ENCODE peak calls at places on chromosomes 7 and 10, in nine cellular contexts. W is OCI-LY7; V is pancreas; X is MM.1S; J is breast epithelium; T is psoas muscle; I is skeletal muscle cell; R is cardiac fibroblast; U is CD4-positive, CD25-positive, alpha-beta regulatory T cell. C is an unnamed sample.

GRCh38 chr10:74078037-74078436 is 72.6 kb downstream of the AP3M1 start:
- DNase-seq in W (peak; percentile 29), V (no peak), X (no peak), J (no peak), T (no peak), I (no peak), R (no peak), U (no peak), C (no peak)

GRCh38 chr10:33337335-33337854 is 2.9 kb upstream of the NRP1 start:
- DNase-seq in W (no peak), V (peak; percentile 50), X (no peak), J (no peak), T (no peak), I (peak; percentile 87), R (peak; percentile 92), U (no peak), C (no peak)

GRCh38 chr10:13924020-13924725 is 337.4 kb downstream of the PRPF18 start:
- DNase-seq in W (no peak), V (no peak), X (no peak), J (no peak), T (no peak), I (peak; percentile 85), R (peak; percentile 87), U (no peak), C (no peak)

GRCh38 chr7:30533886-30534285 is 29.3 kb upstream of the GGCT start:
- DNase-seq in W (no peak), V (no peak), X (no peak), J (no peak), T (no peak), I (no peak), R (no peak), U (no peak), C (no peak)

GRCh38 chr10:125742465-125742864 is 23.0 kb downstream of the EDRF1 start:
- DNase-seq in W (peak; percentile 12), V (no peak), X (no peak), J (no peak), T (no peak), I (no peak), R (peak; percentile 7), U (no peak), C (peak; percentile 8)

GRCh38 chr7:979886-980571 is 3.0 kb upstream of the CYP2W1 start:
- DNase-seq in W (peak; percentile 96), V (no peak), X (no peak), J (no peak), T (no peak), I (no peak), R (peak; percentile 18), U (no peak), C (no peak)

GRCh38 chr10:30556189-30556588 is 73.4 kb downstream of the LYZL2 start:
- DNase-seq in W (no peak), V (no peak), X (no peak), J (no peak), T (no peak), I (no peak), R (no peak), U (no peak), C (no peak)

GRCh38 chr10:58773351-58773750 is 260.7 kb downstream of the BICC1 start:
- DNase-seq in W (no peak), V (no peak), X (no peak), J (no peak), T (peak; percentile 19), I (no peak), R (peak; percentile 43), U (no peak), C (no peak)

GRCh38 chr10:30215631-30216030 is 133.4 kb downstream of the MTPAP start:
- DNase-seq in W (no peak), V (no peak), X (no peak), J (no peak), T (peak; percentile 28), I (peak; percentile 10), R (peak; percentile 53), U (no peak), C (no peak)

GRCh38 chr10:25125151-25125550 is 49.6 kb upstream of the GPR158 start:
- DNase-seq in W (no peak), V (no peak), X (no peak), J (no peak), T (no peak), I (no peak), R (no peak), U (no peak), C (no peak)

GRCh38 chr10:71396084-71396713 is 521 bp upstream of the CDH23 start:
- DNase-seq in W (no peak), V (peak; percentile 61), X (no peak), J (peak; percentile 55), T (peak; percentile 49), I (no peak), R (peak; percentile 19), U (peak; percentile 13), C (peak; percentile 56)
- H3K4me3 ChIP-seq in W (no peak overlapping the region), V (peak overlapping the region; percentile 8), X (no peak overlapping the region), J (peak overlapping the region; percentile 84), T (peak overlapping the region; percentile 63), I (no peak overlapping the region), R (no peak overlapping the region), U (no peak overlapping the region), C (peak overlapping the region; percentile 54)

GRCh38 chr7:73895626-73896025 is 34.7 kb downstream of the TMEM270 start:
- DNase-seq in W (no peak), V (no peak), X (no peak), J (no peak), T (no peak), I (no peak), R (no peak), U (no peak), C (no peak)
- H3K4me3 ChIP-seq in W (no peak overlapping the region), V (no peak overlapping the region), X (no peak overlapping the region), J (no peak overlapping the region), T (no peak overlapping the region), I (no peak overlapping the region), R (no peak overlapping the region), U (no peak overlapping the region), C (no peak overlapping the region)

GRCh38 chr7:64892666-64893269 is 10.3 kb upstream of the ZNF273 start:
- DNase-seq in W (no peak), V (no peak), X (no peak), J (no peak), T (no peak), I (no peak), R (no peak), U (no peak), C (no peak)
- H3K4me3 ChIP-seq in W (no peak overlapping the region), V (no peak overlapping the region), X (no peak overlapping the region), J (no peak overlapping the region), T (no peak overlapping the region), I (no peak overlapping the region), R (no peak overlapping the region), U (no peak overlapping the region), C (no peak overlapping the region)

GRCh38 chr10:132229834-132230556 is 43.2 kb downstream of the DPYSL4 start:
- DNase-seq in W (no peak), V (no peak), X (no peak), J (no peak), T (peak; percentile 37), I (no peak), R (no peak), U (no peak), C (no peak)
- H3K4me3 ChIP-seq in W (no peak overlapping the region), V (no peak overlapping the region), X (no peak overlapping the region), J (peak overlapping the region; percentile 65), T (peak overlapping the region; percentile 49), I (no peak overlapping the region), R (no peak overlapping the region), U (peak overlapping the region; percentile 19), C (no peak overlapping the region)

GRCh38 chr7:106128846-106129245 is 16.7 kb upstream of the SYPL1 start:
- DNase-seq in W (no peak), V (no peak), X (no peak), J (no peak), T (no peak), I (no peak), R (no peak), U (no peak), C (no peak)

GRCh38 chr7:106125417-106125816 is 13.3 kb upstream of the SYPL1 start:
- DNase-seq in W (no peak), V (no peak), X (no peak), J (no peak), T (no peak), I (no peak), R (peak; percentile 69), U (no peak), C (no peak)

GRCh38 chr7:106124176-106124575 is 12.1 kb upstream of the SYPL1 start:
- DNase-seq in W (no peak), V (no peak), X (no peak), J (no peak), T (no peak), I (no peak), R (peak; percentile 80), U (no peak), C (no peak)

GRCh38 chr7:106127984-106128780 is 16.1 kb upstream of the SYPL1 start:
- DNase-seq in W (no peak), V (no peak), X (no peak), J (no peak), T (no peak), I (no peak), R (peak; percentile 24), U (no peak), C (no peak)

DNA sequence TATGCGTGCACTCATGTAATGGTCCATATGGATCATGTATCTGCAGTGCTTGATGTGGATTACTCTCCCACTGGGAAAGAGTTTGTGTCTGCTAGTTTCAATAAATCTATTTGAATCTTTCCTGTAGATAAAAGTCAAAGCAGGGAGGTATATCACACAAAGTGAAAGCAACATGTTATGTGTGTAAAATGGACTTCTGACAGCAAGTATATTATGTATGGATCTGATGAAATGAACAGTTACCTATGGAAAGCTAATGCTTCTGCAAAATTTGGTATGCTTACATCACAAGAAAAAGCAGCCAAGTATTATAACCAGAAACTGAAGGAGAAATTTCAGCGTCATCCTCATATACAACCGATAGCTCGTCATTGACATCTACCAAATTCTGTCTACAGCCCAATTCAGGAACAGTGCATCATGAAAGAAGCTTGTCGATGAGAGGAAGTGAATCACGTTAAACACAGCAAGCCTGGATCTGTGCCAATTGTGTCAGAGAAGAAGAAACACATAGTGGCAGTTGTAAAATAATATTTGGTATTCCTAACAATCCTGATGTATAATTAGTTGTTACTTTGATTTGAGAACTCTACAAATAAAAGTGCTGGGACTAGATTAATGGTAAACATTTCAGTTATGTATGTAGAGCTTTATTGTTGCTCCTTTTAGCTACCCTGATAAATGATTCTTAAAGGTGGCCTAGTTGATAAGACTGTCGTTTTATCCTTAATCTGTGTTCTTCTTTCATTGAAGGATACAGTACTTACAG is 14.2 kb upstream of the SYPL1 start:
- DNase-seq in W (no peak), V (no peak), X (no peak), J (no peak), T (no peak), I (peak; percentile 55), R (peak; percentile 64), U (peak; percentile 54), C (peak; percentile 20)
- H3K4me3 ChIP-seq in W (no peak overlapping the region), V (no peak overlapping the region), X (no peak overlapping the region), J (no peak overlapping the region), T (peak overlapping the region; percentile 16), I (no peak overlapping the region), R (no peak overlapping the region), U (peak overlapping the region; percentile 58), C (no peak overlapping the region)

GRCh38 chr7:36116347-36117200 is 36.5 kb upstream of the EEPD1 start:
- DNase-seq in W (no peak), V (no peak), X (no peak), J (no peak), T (no peak), I (no peak), R (no peak), U (no peak), C (no peak)
- H3K4me3 ChIP-seq in W (no peak overlapping the region), V (no peak overlapping the region), X (no peak overlapping the region), J (no peak overlapping the region), T (no peak overlapping the region), I (no peak overlapping the region), R (no peak overlapping the region), U (peak overlapping the region; percentile 56), C (no peak overlapping the region)

GRCh38 chr10:122477436-122477835 is 16.1 kb downstream of the HTRA1 start:
- DNase-seq in W (no peak), V (no peak), X (no peak), J (no peak), T (no peak), I (no peak), R (no peak), U (no peak), C (no peak)
- H3K4me3 ChIP-seq in W (no peak overlapping the region), V (no peak overlapping the region), X (no peak overlapping the region), J (no peak overlapping the region), T (no peak overlapping the region), I (no peak overlapping the region), R (no peak overlapping the region), U (no peak overlapping the region), C (no peak overlapping the region)